ENCODE peak calls at places on chromosomes 1 and 21, in six cellular contexts. I is erythroblast, K is lower leg skin, E is body of pancreas, W is uterus, J is A549. H is an unnamed sample.

GRCh38 chr21:45913416-45913765 is 68.2 kb upstream of the COL6A1 start:
- DNase-seq in I (no peak), K (no peak), E (no peak), W (no peak), J (no peak), H (no peak)

GRCh38 chr1:69073176-69073575 is 494.5 kb upstream of the LRRC7 start:
- DNase-seq in I (no peak), K (no peak), E (no peak), W (no peak), J (no peak), H (peak; percentile 5)

GRCh38 chr1:197994907-197995407 is 77.8 kb downstream of the LHX9 start:
- DNase-seq in I (no peak), K (no peak), E (peak; percentile 24), W (no peak), J (peak; percentile 84), H (no peak)

GRCh38 chr1:2569060-2569459 is 12.9 kb downstream of the TNFRSF14 start:
- DNase-seq in I (no peak), K (no peak), E (no peak), W (no peak), J (no peak), H (no peak)

GRCh38 chr1:220914283-220915116 is 35.3 kb downstream of the HLX start:
- DNase-seq in I (no peak), K (no peak), E (no peak), W (no peak), J (no peak), H (peak; percentile 79)

GRCh38 chr1:38489844-38490270 is 369.7 kb downstream of the RRAGC start:
- DNase-seq in I (peak; percentile 25), K (peak; percentile 58), E (peak; percentile 15), W (no peak), J (peak; percentile 31), H (peak; percentile 37)

GRCh38 chr21:31098576-31099005 is 60.3 kb upstream of the KRTAP19-8 start:
- DNase-seq in I (peak; percentile 43), K (peak; percentile 92), E (peak; percentile 67), W (peak; percentile 38), J (peak; percentile 44), H (peak; percentile 72)

GRCh38 chr1:160101717-160102522 is 3.5 kb upstream of the IGSF8 start:
- DNase-seq in I (no peak), K (no peak), E (no peak), W (no peak), J (no peak), H (no peak)

GRCh38 chr1:201023517-201023902 is at the start of gene KIF21B:
- DNase-seq in I (peak; percentile 44), K (peak; percentile 94), E (peak; percentile 82), W (peak; percentile 76), J (peak; percentile 59), H (peak; percentile 86)

GRCh38 chr1:3688356-3688755 is 36.0 kb downstream of the TP73 start:
- DNase-seq in I (no peak), K (no peak), E (no peak), W (no peak), J (no peak), H (peak; percentile 47)

GRCh38 chr21:45524756-45525152 is 17.5 kb downstream of the SLC19A1 start:
- DNase-seq in I (no peak), K (peak; percentile 68), E (no peak), W (peak; percentile 10), J (no peak), H (no peak)

GRCh38 chr1:6956488-6957159 is 171.4 kb downstream of the CAMTA1 start:
- DNase-seq in I (no peak), K (no peak), E (no peak), W (no peak), J (no peak), H (peak; percentile 46)

GRCh38 chr1:60573121-60573520 is 499.6 kb upstream of the C1orf87 start:
- DNase-seq in I (no peak), K (no peak), E (no peak), W (no peak), J (peak; percentile 4), H (no peak)

GRCh38 chr1:60575326-60575874 is 501.8 kb upstream of the C1orf87 start:
- DNase-seq in I (no peak), K (no peak), E (no peak), W (no peak), J (no peak), H (peak; percentile 4)

GRCh38 chr1:60571811-60572210 is 498.2 kb upstream of the C1orf87 start:
- DNase-seq in I (no peak), K (no peak), E (no peak), W (no peak), J (no peak), H (no peak)

GRCh38 chr1:60572378-60572777 is 498.8 kb upstream of the C1orf87 start:
- DNase-seq in I (no peak), K (no peak), E (no peak), W (no peak), J (no peak), H (no peak)

DNA sequence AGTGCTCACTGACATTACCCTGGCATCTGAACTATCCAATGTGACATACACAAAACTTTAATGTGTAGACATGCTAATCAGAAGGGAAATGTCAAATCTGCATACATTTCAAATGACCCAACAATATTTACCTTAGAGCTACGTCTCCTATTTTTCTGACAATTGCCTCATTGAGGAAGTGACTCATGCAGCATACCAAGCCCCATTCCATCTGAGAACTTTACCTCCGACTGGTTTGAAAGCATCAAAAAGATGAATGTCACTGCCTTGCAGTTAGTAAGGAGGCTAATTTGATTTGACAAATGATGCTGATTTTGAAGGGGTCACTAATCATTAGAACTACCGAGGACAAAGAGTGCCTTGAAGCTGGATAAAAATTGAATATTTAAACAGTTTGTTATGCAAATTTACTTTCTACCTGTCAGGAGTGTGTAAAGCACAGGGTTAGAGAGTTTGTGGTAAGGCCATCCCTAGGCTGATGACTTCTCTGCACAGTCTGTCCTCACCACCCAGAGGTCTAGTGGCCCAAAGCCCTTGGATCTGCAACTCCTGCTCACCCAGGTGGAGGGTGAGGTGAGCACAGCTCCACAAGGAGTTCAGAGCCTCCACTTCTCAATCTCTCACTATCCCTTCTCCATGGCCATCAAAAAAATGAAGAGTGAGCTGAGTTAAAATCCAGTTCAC is 500.3 kb upstream of the C1orf87 start:
- DNase-seq in I (no peak), K (no peak), E (no peak), W (no peak), J (peak; percentile 25), H (peak; percentile 11)
- TF ChIP-seq POLR2A in I (no peak), K (no peak), E (no peak), W (no peak), J (no peak), H (no peak)

GRCh38 chr1:228810855-228811654 is 75.8 kb downstream of the RHOU start:
- DNase-seq in I (no peak), K (no peak), E (no peak), W (no peak), J (no peak), H (no peak)

GRCh38 chr1:228811655-228812315 is 76.5 kb downstream of the RHOU start:
- DNase-seq in I (no peak), K (no peak), E (no peak), W (no peak), J (no peak), H (no peak)

GRCh38 chr1:228813006-228813405 is 77.7 kb downstream of the RHOU start:
- DNase-seq in I (no peak), K (no peak), E (no peak), W (no peak), J (no peak), H (no peak)

GRCh38 chr1:228810385-228810784 is 75.1 kb downstream of the RHOU start:
- DNase-seq in I (no peak), K (no peak), E (no peak), W (no peak), J (no peak), H (no peak)

DNA sequence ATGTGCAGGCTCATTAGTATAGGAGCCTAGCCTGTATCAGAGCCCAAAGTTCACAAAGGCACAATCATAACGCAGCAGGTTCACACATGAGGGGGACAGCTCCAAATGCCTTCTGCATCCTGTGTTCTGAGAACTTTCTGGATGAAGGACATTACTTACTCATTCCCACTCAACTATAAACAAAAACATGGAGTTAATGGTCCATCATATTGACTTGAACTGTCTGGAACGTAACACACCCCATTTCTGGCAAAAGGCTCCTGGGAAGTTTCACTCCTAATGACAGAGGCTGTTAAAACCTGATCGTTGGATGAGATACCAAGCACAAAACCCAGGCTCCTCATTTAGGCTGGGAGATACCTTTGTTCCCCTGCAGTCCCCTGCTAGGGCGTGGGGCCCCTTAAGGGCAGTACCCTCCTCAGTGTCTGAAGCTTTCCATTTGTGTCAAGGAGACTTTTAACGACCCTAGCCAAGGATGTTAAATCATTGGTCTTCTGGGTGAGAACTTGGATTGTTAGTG is 78.9 kb downstream of the RHOU start:
- DNase-seq in I (no peak), K (no peak), E (no peak), W (no peak), J (no peak), H (no peak)
- TF ChIP-seq POLR2A in I (no peak), K (no peak), E (no peak), W (no peak), J (no peak), H (no peak)

GRCh38 chr1:156282143-156282478 is 514 bp downstream of the SMG5 start:
- DNase-seq in I (no peak), K (no peak), E (peak; percentile 27), W (no peak), J (peak; percentile 53), H (no peak)

GRCh38 chr1:156282479-156283222 is at the start of gene SMG5:
- DNase-seq in I (peak; percentile 99), K (peak; percentile 99), E (peak; percentile 98), W (peak; percentile 97), J (peak; percentile 98), H (peak; percentile 98)

GRCh38 chr1:156284112-156284511 is at the start of gene TMEM79:
- DNase-seq in I (no peak), K (no peak), E (no peak), W (no peak), J (no peak), H (no peak)

GRCh38 chr1:156279837-156280236 is 2.8 kb downstream of the SMG5 start:
- DNase-seq in I (no peak), K (no peak), E (no peak), W (no peak), J (no peak), H (no peak)

DNA sequence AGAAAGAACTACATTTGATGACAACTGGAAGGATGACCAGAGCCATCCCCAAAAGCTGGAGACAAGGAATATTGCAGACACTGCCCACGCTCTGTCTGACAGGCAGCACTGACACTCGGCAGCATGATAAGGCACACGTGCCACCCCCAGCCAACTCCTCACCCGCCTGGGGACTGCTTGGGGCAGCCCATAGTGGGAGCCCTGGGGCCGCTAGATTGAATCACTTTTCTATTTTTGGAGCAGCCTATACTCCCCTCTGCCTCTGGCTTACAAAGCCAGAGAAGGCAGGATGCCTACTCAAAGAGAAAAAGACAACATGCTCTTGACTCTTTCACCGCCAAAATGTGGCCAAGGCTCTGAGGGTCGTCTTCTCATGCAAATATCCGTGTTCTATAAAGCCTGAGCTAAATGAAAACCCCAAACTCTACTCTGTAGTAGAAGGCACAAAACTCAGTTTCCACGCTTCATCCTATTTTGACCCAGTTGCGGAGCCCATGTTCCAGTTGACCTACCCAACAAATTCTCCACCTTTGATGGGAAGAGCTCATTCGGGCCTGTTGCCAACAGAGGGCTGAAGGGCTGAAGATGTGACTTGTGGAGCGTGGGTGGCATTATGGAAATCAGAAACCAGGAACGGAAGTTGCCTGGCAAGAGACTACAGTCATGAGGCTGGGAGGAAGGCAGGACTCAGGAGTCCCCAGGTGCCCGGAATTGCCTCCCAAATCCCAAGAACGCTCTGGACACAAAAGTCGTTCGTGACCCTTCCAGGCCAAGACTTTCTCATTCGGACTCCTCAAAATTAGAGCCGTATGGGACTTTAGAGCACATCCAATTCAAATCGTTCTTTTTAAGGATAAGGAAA is 1.1 kb downstream of the SMG5 start:
- DNase-seq in I (peak; percentile 81), K (no peak), E (no peak), W (no peak), J (no peak), H (peak; percentile 80)
- TF ChIP-seq POLR2A in I (no peak), K (no peak), E (no peak), W (no peak), J (no peak), H (no peak)

GRCh38 chr1:89523597-89524368 is 846 bp upstream of the LRRC8B start:
- DNase-seq in I (peak; percentile 83), K (no peak), E (peak; percentile 55), W (peak; percentile 16), J (peak; percentile 71), H (peak; percentile 93)
- TF ChIP-seq POLR2A in I (no peak), K (no peak), E (no peak), W (no peak), J (no peak), H (peak; percentile 20)